ENCODE peak calls at places on chromosomes 13 and 19, in eight cellular contexts. X is transverse colon; F is endodermal cell; B is substantia nigra; G is heart left ventricle; R is ovary; I is uterus; L is CD4-positive, alpha-beta T cell. V is an unnamed sample.

GRCh38 chr19:29714953-29715694 is at the start of gene C19orf12:
- DNase-seq in I (peak), X (peak), G (peak), F (peak), L (peak), R (peak), B (no peak), V (no peak)

GRCh38 chr13:41746259-41746658 is 214.7 kb downstream of the VWA8 start:
- DNase-seq in X (no peak), B (no peak), R (no peak), I (no peak), L (no peak), F (no peak), G (no peak), V (peak)

GRCh38 chr19:48418317-48419064 is 25.0 kb downstream of the GRIN2D start:
- DNase-seq in L (no peak), G (no peak), F (peak), B (no peak), I (no peak), R (no peak), X (no peak), V (no peak)

GRCh38 chr13:80840313-80840976 is 499.5 kb upstream of the SPRY2 start:
- DNase-seq in R (no peak), B (no peak), F (no peak), G (no peak), I (peak), X (no peak), L (no peak), V (no peak)

GRCh38 chr19:11481777-11482383 is 1.0 kb upstream of the ELAVL3 start:
- DNase-seq in G (peak), F (peak), I (peak), L (peak), R (no peak), B (peak), X (peak), V (peak)

GRCh38 chr19:52992109-52993004 is 21.4 kb upstream of the ERVV-1 start:
- DNase-seq in L (no peak), I (peak), B (no peak), X (peak), F (peak), R (peak), G (peak), V (no peak)

GRCh38 chr19:48551437-48552302 is at the start of gene SULT2B1:
- DNase-seq in I (no peak), X (peak), G (peak), R (no peak), F (no peak), B (no peak), L (no peak), V (no peak)

GRCh38 chr13:31674056-31674455 is 65.3 kb upstream of the RXFP2 start:
- DNase-seq in B (no peak), R (no peak), I (no peak), L (no peak), F (no peak), G (no peak), X (no peak), V (no peak)

GRCh38 chr13:25468330-25469178 is 96.8 kb downstream of the ATP8A2 start:
- DNase-seq in X (no peak), B (no peak), R (no peak), I (no peak), L (no peak), F (peak), G (no peak), V (no peak)

DNA sequence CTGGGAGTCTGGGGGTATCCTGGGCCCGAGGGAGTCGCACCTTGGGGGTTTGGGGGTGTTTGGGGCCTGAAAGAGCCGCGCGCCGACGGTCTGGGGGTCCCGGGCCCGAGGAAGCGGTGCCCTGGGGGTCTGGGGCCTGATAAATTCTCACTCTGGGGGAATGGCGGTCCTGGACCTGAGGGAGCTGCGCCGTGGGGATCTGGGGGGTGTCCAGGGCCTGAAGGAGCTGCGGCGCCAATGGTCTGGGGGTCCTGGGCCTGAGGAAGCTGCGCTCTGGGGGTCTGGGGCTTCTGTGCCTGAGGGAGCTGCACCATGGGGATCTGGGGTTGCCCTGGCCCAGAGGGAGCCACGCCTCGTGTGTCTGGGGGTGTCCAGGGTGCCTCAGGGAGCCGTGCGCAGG is 914 bp downstream of the HDGFL2 start:
- DNase-seq in L (no peak), F (no peak), I (no peak), R (no peak), G (peak), X (no peak), B (no peak), V (no peak)
- H3K27ac ChIP-seq in L (no peak), F (no peak), I (peak), R (peak), G (peak), X (no peak), B (peak), V (no peak)

GRCh38 chr13:43664700-43665191 is 122.0 kb downstream of the ENOX1 start:
- DNase-seq in B (no peak), F (peak), X (peak), L (no peak), G (peak), I (peak), R (peak), V (no peak)
- H3K27ac ChIP-seq in B (no peak), F (no peak), X (peak), L (no peak), G (peak), I (peak), R (no peak), V (no peak)

DNA sequence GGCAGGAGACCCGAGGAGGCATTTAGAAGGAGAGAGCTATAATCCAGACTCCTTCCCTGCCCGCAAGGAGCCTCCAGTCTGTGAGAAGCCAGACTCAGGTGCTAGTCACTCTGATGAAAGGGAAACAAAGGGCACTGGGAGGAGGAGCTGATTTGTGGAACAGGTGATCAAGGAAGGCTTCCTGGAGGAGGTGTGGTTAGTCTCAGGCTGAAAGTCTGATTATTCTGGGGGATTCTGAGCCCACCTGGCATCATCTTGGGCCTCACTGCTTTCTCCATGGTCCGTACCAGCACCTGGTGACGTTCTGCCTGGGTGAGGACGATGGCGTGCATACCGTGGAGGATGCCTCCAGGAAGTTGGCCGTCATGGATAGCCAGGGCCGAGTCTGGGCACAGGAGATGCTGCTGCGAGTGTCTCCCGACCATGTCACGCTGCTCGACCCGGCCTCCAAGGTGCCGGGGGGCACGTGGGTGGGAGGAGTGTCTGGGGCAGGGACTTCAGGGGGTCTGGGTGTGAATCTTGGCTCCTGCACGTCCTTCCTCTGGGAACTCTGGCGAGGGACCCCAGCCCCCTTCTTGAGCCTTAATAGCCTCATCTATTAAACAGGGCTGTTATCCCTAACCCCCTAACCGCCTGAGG is 3.9 kb downstream of the EPS8L1 start:
- DNase-seq in F (peak), G (no peak), X (no peak), I (no peak), B (no peak), R (no peak), L (no peak), V (no peak)
- H3K27ac ChIP-seq in F (no peak), G (no peak), X (peak), I (no peak), B (no peak), R (no peak), L (no peak), V (peak)

GRCh38 chr19:4980087-4980486 is 11.2 kb downstream of the KDM4B start:
- DNase-seq in I (no peak), G (no peak), F (no peak), B (no peak), X (no peak), L (no peak), R (no peak), V (no peak)
- H3K27ac ChIP-seq in I (no peak), G (no peak), F (no peak), B (no peak), X (no peak), L (no peak), R (no peak), V (no peak)

DNA sequence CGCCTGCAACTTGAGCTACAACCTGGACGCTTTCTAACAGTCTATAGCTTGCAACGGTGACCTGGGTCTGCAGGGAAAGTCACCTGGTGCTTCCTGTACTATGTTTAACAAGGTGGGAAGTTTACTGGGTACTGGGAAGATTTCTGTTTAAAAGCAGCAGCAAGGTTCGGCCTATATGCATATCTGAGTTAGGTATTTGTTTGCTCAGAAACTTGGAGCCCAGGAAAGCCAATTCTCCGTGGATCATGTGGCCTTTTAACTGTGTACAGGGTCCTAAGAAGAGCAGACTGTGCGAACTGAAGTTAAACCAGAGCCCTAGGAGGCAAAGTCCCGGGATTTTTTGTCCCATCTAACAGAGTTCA is 103.1 kb downstream of the STK24 start:
- DNase-seq in G (no peak), X (no peak), I (no peak), R (no peak), L (no peak), B (no peak), F (no peak), V (no peak)
- H3K27ac ChIP-seq in G (no peak), X (no peak), I (no peak), R (no peak), L (no peak), B (no peak), F (no peak), V (peak)

GRCh38 chr19:2051771-2052704 is 994 bp upstream of the MKNK2 start:
- DNase-seq in L (peak), I (peak), F (no peak), R (peak), X (peak), G (peak), B (peak), V (no peak)

GRCh38 chr19:2056810-2057192 is 5.8 kb upstream of the MKNK2 start:
- DNase-seq in G (no peak), B (no peak), X (no peak), R (peak), F (no peak), I (no peak), L (no peak), V (no peak)

GRCh38 chr19:2055871-2056809 is 5.1 kb upstream of the MKNK2 start:
- DNase-seq in F (peak), B (no peak), L (no peak), G (peak), X (peak), R (peak), I (peak), V (no peak)

GRCh38 chr19:2053601-2054389 is 2.8 kb upstream of the MKNK2 start:
- DNase-seq in X (peak), G (peak), B (no peak), R (peak), I (peak), F (no peak), L (no peak), V (no peak)

DNA sequence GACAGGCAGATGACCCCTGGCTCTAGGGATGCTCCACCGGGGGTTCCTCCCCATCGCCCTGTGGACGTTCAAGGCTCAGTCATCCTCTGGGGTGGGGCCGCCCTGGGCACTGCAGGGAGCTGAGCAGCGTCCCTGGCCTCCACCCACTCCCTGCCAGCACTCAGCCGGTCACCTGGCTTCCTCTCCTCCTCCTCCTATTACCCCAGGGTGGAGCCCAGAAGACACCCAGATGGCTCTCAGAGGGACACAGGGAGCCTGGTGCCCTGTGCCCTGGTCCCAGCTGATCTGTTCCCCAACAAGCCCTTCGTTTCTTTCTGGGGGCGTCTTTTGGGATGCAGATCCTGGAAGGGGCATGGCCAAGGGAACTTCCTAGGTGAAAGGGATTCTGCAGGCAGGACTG is 3.7 kb upstream of the MKNK2 start:
- DNase-seq in L (no peak), G (no peak), F (no peak), R (no peak), B (no peak), I (no peak), X (peak), V (no peak)
- H3K27ac ChIP-seq in L (peak), G (peak), F (no peak), R (peak), B (no peak), I (peak), X (peak), V (peak)

DNA sequence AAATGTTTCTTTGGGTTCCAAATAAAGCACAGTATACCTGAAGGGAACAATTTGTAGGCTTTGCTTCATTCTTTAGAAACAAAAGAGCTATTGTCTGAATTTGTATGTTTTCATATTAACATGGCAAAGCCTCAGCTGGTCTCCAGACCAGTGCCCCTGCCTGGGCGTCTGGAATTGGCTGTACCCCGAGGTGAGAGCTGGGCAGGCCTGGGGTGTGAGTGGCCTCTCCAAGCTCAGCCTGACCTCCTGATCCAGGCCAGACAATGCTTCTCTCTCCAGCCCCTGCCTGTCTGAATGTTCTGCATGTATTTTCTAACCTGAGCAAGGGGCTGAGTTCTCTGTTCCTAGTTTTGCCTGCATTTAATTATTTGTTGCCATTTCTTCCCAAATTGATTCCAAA is 66.3 kb upstream of the MCF2L start:
- DNase-seq in F (peak), B (no peak), X (no peak), G (no peak), L (no peak), I (no peak), R (no peak), V (no peak)
- H3K27ac ChIP-seq in F (no peak), B (no peak), X (no peak), G (no peak), L (no peak), I (no peak), R (no peak), V (no peak)

V was measured in epithelial cell of prostate.